ENCODE peak calls at places on chromosomes 3 and 15, in eight cellular contexts. One of them, this sample, is unnamed.

GRCh38 chr3:141052570-141053069 is 1.5 kb downstream of the SPSB4 start:
- DNase-seq in IMR-90: no peak
- DNase-seq in breast epithelium: no peak
- DNase-seq in fibroblast of lung: no peak
- DNase-seq in K562: no peak
- DNase-seq in A549: no peak
- DNase-seq in endothelial cell of umbilical vein: no peak
- DNase-seq in stomach: no peak
- DNase-seq in this sample: no peak

GRCh38 chr15:85408270-85408746 is 27.9 kb downstream of the AKAP13 start:
- DNase-seq in IMR-90: no peak
- DNase-seq in breast epithelium: no peak
- DNase-seq in fibroblast of lung: no peak
- DNase-seq in K562: no peak
- DNase-seq in A549: no peak
- DNase-seq in endothelial cell of umbilical vein: no peak
- DNase-seq in stomach: no peak
- DNase-seq in this sample: no peak

GRCh38 chr3:10753964-10754363 is 62.1 kb upstream of the SLC6A11 start:
- DNase-seq in IMR-90: peak; percentile 32
- DNase-seq in breast epithelium: no peak
- DNase-seq in fibroblast of lung: peak; percentile 24
- DNase-seq in K562: peak; percentile 55
- DNase-seq in A549: no peak
- DNase-seq in endothelial cell of umbilical vein: peak; percentile 36
- DNase-seq in stomach: no peak
- DNase-seq in this sample: no peak

GRCh38 chr3:4978259-4978965 is 825 bp upstream of the BHLHE40 start:
- DNase-seq in IMR-90: peak; percentile 97
- DNase-seq in breast epithelium: peak; percentile 95
- DNase-seq in fibroblast of lung: peak; percentile 96
- DNase-seq in K562: peak; percentile 96
- DNase-seq in A549: peak; percentile 98
- DNase-seq in endothelial cell of umbilical vein: peak; percentile 98
- DNase-seq in stomach: peak; percentile 95
- DNase-seq in this sample: peak; percentile 99

GRCh38 chr3:123809597-123809996 is 74.5 kb downstream of the MYLK start:
- DNase-seq in IMR-90: peak; percentile 84
- DNase-seq in breast epithelium: no peak
- DNase-seq in fibroblast of lung: no peak
- DNase-seq in K562: no peak
- DNase-seq in A549: no peak
- DNase-seq in endothelial cell of umbilical vein: peak; percentile 80
- DNase-seq in stomach: no peak
- DNase-seq in this sample: no peak

GRCh38 chr3:161890147-161890625 is 393.6 kb downstream of the OTOL1 start:
- DNase-seq in IMR-90: peak; percentile 95
- DNase-seq in breast epithelium: no peak
- DNase-seq in fibroblast of lung: peak; percentile 92
- DNase-seq in K562: no peak
- DNase-seq in A549: peak; percentile 93
- DNase-seq in endothelial cell of umbilical vein: peak; percentile 18
- DNase-seq in stomach: peak; percentile 72
- DNase-seq in this sample: no peak

GRCh38 chr15:75195766-75196241 is 5.9 kb upstream of the C15orf39 start:
- DNase-seq in IMR-90: no peak
- DNase-seq in breast epithelium: no peak
- DNase-seq in fibroblast of lung: no peak
- DNase-seq in K562: no peak
- DNase-seq in A549: no peak
- DNase-seq in endothelial cell of umbilical vein: no peak
- DNase-seq in stomach: no peak
- DNase-seq in this sample: no peak

GRCh38 chr3:104279617-104280016 is 1087.1 kb upstream of the ALCAM start:
- DNase-seq in IMR-90: peak; percentile 50
- DNase-seq in breast epithelium: no peak
- DNase-seq in fibroblast of lung: peak; percentile 61
- DNase-seq in K562: no peak
- DNase-seq in A549: no peak
- DNase-seq in endothelial cell of umbilical vein: peak; percentile 26
- DNase-seq in stomach: no peak
- DNase-seq in this sample: no peak

GRCh38 chr15:48371550-48371949 is 40.3 kb downstream of the DUT start:
- DNase-seq in IMR-90: no peak
- DNase-seq in breast epithelium: no peak
- DNase-seq in fibroblast of lung: no peak
- DNase-seq in K562: no peak
- DNase-seq in A549: no peak
- DNase-seq in endothelial cell of umbilical vein: no peak
- DNase-seq in stomach: no peak
- DNase-seq in this sample: no peak

GRCh38 chr15:74906193-74906449 is 530 bp downstream of the FAM219B start:
- DNase-seq in IMR-90: no peak
- DNase-seq in breast epithelium: no peak
- DNase-seq in fibroblast of lung: no peak
- DNase-seq in K562: no peak
- DNase-seq in A549: no peak
- DNase-seq in endothelial cell of umbilical vein: peak; percentile 54
- DNase-seq in stomach: peak; percentile 31
- DNase-seq in this sample: no peak

GRCh38 chr3:125381743-125382142 is 6.6 kb upstream of the ZNF148 start:
- DNase-seq in IMR-90: peak; percentile 81
- DNase-seq in breast epithelium: no peak
- DNase-seq in fibroblast of lung: peak; percentile 26
- DNase-seq in K562: no peak
- DNase-seq in A549: peak; percentile 5
- DNase-seq in endothelial cell of umbilical vein: peak; percentile 19
- DNase-seq in stomach: no peak
- DNase-seq in this sample: no peak

GRCh38 chr3:131658771-131659170 is 156.0 kb upstream of the MRPL3 start:
- DNase-seq in IMR-90: no peak
- DNase-seq in breast epithelium: no peak
- DNase-seq in fibroblast of lung: no peak
- DNase-seq in K562: no peak
- DNase-seq in A549: no peak
- DNase-seq in endothelial cell of umbilical vein: no peak
- DNase-seq in stomach: no peak
- DNase-seq in this sample: no peak

GRCh38 chr3:18143258-18143780 is 281.8 kb downstream of the SATB1 start:
- DNase-seq in IMR-90: no peak
- DNase-seq in breast epithelium: no peak
- DNase-seq in fibroblast of lung: no peak
- DNase-seq in K562: no peak
- DNase-seq in A549: no peak
- DNase-seq in endothelial cell of umbilical vein: no peak
- DNase-seq in stomach: no peak
- DNase-seq in this sample: no peak

GRCh38 chr3:138971766-138972320 is 24.8 kb downstream of the FOXL2NB start:
- DNase-seq in IMR-90: no peak
- DNase-seq in breast epithelium: no peak
- DNase-seq in fibroblast of lung: no peak
- DNase-seq in K562: no peak
- DNase-seq in A549: no peak
- DNase-seq in endothelial cell of umbilical vein: no peak
- DNase-seq in stomach: no peak
- DNase-seq in this sample: no peak

DNA sequence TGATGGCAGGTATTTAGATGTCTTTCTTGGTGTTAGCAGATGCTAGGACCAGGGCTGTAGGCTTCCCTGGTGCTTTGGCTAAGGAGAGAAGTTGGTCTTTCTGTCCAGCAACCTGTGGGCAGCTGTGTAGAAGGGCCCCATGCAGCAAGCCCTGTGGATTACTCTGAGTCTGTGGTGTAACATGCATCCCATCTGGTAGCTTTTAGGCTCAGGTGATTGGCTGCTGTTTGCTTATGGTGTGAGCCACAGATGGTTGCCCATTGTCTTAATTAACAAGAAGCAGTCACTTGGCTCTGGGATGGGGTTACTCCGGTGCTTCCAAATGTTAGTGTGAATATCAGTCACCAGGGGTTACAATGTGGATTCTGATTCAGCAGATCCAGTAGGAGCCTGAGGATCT is 368.6 kb upstream of the C2CD4B start:
- DNase-seq in IMR-90: no peak
- DNase-seq in breast epithelium: no peak
- DNase-seq in fibroblast of lung: no peak
- DNase-seq in K562: no peak
- DNase-seq in A549: no peak
- DNase-seq in endothelial cell of umbilical vein: no peak
- DNase-seq in stomach: no peak
- DNase-seq in this sample: no peak
- TF ChIP-seq CTCF in IMR-90: no peak
- TF ChIP-seq CTCF in breast epithelium: no peak
- TF ChIP-seq CTCF in fibroblast of lung: no peak
- TF ChIP-seq CTCF in K562: no peak
- TF ChIP-seq CTCF in A549: no peak
- TF ChIP-seq CTCF in endothelial cell of umbilical vein: no peak
- TF ChIP-seq CTCF in stomach: no peak
- TF ChIP-seq CTCF in this sample: no peak

GRCh38 chr15:96341465-96342142 is 11.1 kb downstream of the NR2F2 start:
- DNase-seq in IMR-90: no peak
- DNase-seq in breast epithelium: peak; percentile 17
- DNase-seq in fibroblast of lung: peak; percentile 64
- DNase-seq in K562: no peak
- DNase-seq in A549: no peak
- DNase-seq in endothelial cell of umbilical vein: peak; percentile 50
- DNase-seq in stomach: no peak
- DNase-seq in this sample: peak; percentile 64

GRCh38 chr15:96342143-96342466 is 11.6 kb downstream of the NR2F2 start:
- DNase-seq in IMR-90: no peak
- DNase-seq in breast epithelium: no peak
- DNase-seq in fibroblast of lung: peak; percentile 47
- DNase-seq in K562: no peak
- DNase-seq in A549: no peak
- DNase-seq in endothelial cell of umbilical vein: peak; percentile 33
- DNase-seq in stomach: no peak
- DNase-seq in this sample: no peak

GRCh38 chr15:96344120-96344705 is 13.7 kb downstream of the NR2F2 start:
- DNase-seq in IMR-90: no peak
- DNase-seq in breast epithelium: no peak
- DNase-seq in fibroblast of lung: no peak
- DNase-seq in K562: no peak
- DNase-seq in A549: no peak
- DNase-seq in endothelial cell of umbilical vein: peak; percentile 52
- DNase-seq in stomach: no peak
- DNase-seq in this sample: no peak

GRCh38 chr15:96343529-96344072 is 13.1 kb downstream of the NR2F2 start:
- DNase-seq in IMR-90: no peak
- DNase-seq in breast epithelium: no peak
- DNase-seq in fibroblast of lung: no peak
- DNase-seq in K562: no peak
- DNase-seq in A549: no peak
- DNase-seq in endothelial cell of umbilical vein: peak; percentile 36
- DNase-seq in stomach: no peak
- DNase-seq in this sample: no peak

GRCh38 chr15:96342611-96343528 is 12.4 kb downstream of the NR2F2 start:
- DNase-seq in IMR-90: no peak
- DNase-seq in breast epithelium: no peak
- DNase-seq in fibroblast of lung: peak; percentile 64
- DNase-seq in K562: no peak
- DNase-seq in A549: no peak
- DNase-seq in endothelial cell of umbilical vein: peak; percentile 69
- DNase-seq in stomach: no peak
- DNase-seq in this sample: no peak
- H3K4me3 ChIP-seq in IMR-90: peak overlapping the region; percentile 46
- H3K4me3 ChIP-seq in breast epithelium: peak overlapping the region; percentile 89
- H3K4me3 ChIP-seq in fibroblast of lung: peak overlapping the region; percentile 55
- H3K4me3 ChIP-seq in K562: no peak overlapping the region
- H3K4me3 ChIP-seq in A549: no peak overlapping the region
- H3K4me3 ChIP-seq in endothelial cell of umbilical vein: peak overlapping the region; percentile 99
- H3K4me3 ChIP-seq in stomach: peak overlapping the region; percentile 89
- H3K4me3 ChIP-seq in this sample: peak overlapping the region; percentile 9

GRCh38 chr3:44237161-44237560 is 4.5 kb upstream of the TOPAZ1 start:
- DNase-seq in IMR-90: no peak
- DNase-seq in breast epithelium: no peak
- DNase-seq in fibroblast of lung: no peak
- DNase-seq in K562: no peak
- DNase-seq in A549: no peak
- DNase-seq in endothelial cell of umbilical vein: peak; percentile 4
- DNase-seq in stomach: no peak
- DNase-seq in this sample: no peak
- H3K27ac ChIP-seq in IMR-90: no peak overlapping the region
- H3K27ac ChIP-seq in breast epithelium: no peak overlapping the region
- H3K27ac ChIP-seq in fibroblast of lung: no peak overlapping the region
- H3K27ac ChIP-seq in K562: peak overlapping the region; percentile 86
- H3K27ac ChIP-seq in A549: no peak overlapping the region
- H3K27ac ChIP-seq in endothelial cell of umbilical vein: no peak overlapping the region
- H3K27ac ChIP-seq in stomach: no peak overlapping the region
- H3K27ac ChIP-seq in this sample: no peak overlapping the region

GRCh38 chr15:100612539-100612938 is 10.2 kb downstream of the ASB7 start:
- DNase-seq in IMR-90: no peak
- DNase-seq in breast epithelium: no peak
- DNase-seq in fibroblast of lung: no peak
- DNase-seq in K562: no peak
- DNase-seq in A549: no peak
- DNase-seq in endothelial cell of umbilical vein: no peak
- DNase-seq in stomach: no peak
- DNase-seq in this sample: no peak
- TF ChIP-seq CTCF in IMR-90: no peak
- TF ChIP-seq CTCF in breast epithelium: no peak
- TF ChIP-seq CTCF in fibroblast of lung: no peak
- TF ChIP-seq CTCF in K562: no peak
- TF ChIP-seq CTCF in A549: no peak
- TF ChIP-seq CTCF in endothelial cell of umbilical vein: no peak
- TF ChIP-seq CTCF in stomach: no peak
- TF ChIP-seq CTCF in this sample: no peak

DNA sequence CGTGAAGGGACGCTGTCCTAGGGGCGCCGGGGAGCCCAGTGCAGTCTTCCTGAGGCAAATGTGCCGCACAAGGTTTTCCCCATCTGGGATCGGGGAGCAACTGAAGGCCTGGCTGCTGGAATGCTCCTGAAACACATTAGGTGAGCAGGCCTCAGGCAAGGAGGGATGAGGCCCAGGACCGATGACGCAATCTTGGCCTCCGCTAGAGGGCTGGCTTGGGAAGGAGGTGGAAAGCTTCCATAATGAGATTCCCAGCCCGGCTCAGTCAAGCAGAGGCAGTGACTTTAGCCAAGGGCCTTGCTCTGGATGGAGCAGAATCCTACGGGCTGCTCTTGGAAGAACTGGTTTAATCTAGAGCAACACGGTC is 50.8 kb downstream of the CPN2 start:
- DNase-seq in IMR-90: peak; percentile 39
- DNase-seq in breast epithelium: peak; percentile 90
- DNase-seq in fibroblast of lung: peak; percentile 79
- DNase-seq in K562: no peak
- DNase-seq in A549: no peak
- DNase-seq in endothelial cell of umbilical vein: no peak
- DNase-seq in stomach: peak; percentile 82
- DNase-seq in this sample: peak; percentile 88
- H3K4me3 ChIP-seq in IMR-90: no peak overlapping the region
- H3K4me3 ChIP-seq in breast epithelium: no peak overlapping the region
- H3K4me3 ChIP-seq in fibroblast of lung: no peak overlapping the region
- H3K4me3 ChIP-seq in K562: no peak overlapping the region
- H3K4me3 ChIP-seq in A549: no peak overlapping the region
- H3K4me3 ChIP-seq in endothelial cell of umbilical vein: no peak overlapping the region
- H3K4me3 ChIP-seq in stomach: no peak overlapping the region
- H3K4me3 ChIP-seq in this sample: no peak overlapping the region

DNA sequence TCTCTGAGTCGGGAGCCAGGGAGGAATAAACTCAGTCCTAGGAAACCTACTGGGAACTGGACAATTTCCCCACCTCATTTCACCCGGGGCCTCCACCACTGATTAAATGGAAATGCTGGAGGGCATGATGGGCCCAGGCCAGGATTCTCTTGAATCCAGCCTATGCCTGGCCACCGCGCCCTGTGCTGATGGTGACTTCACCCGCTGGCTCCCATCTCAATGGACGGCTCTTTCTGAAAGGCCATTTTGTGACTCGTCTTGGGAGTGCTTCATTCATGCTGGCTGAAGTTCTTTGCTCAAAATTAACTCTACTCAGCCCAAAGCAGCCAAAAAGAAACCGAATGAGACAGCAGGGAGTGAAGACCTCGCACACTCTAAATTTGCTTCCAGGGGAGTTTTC is 265.9 kb upstream of the ICE2 start:
- DNase-seq in IMR-90: no peak
- DNase-seq in breast epithelium: no peak
- DNase-seq in fibroblast of lung: no peak
- DNase-seq in K562: no peak
- DNase-seq in A549: no peak
- DNase-seq in endothelial cell of umbilical vein: no peak
- DNase-seq in stomach: no peak
- DNase-seq in this sample: no peak
- H3K27ac ChIP-seq in IMR-90: no peak overlapping the region
- H3K27ac ChIP-seq in breast epithelium: no peak overlapping the region
- H3K27ac ChIP-seq in fibroblast of lung: no peak overlapping the region
- H3K27ac ChIP-seq in K562: no peak overlapping the region
- H3K27ac ChIP-seq in A549: no peak overlapping the region
- H3K27ac ChIP-seq in endothelial cell of umbilical vein: no peak overlapping the region
- H3K27ac ChIP-seq in stomach: no peak overlapping the region
- H3K27ac ChIP-seq in this sample: peak overlapping the region; percentile 74

This sample was measured in ascending aorta.